ENCODE peak calls at places on chromosomes 4 and X, in seven cellular contexts. U is H9, D is IMR-90, C is neuronal stem cell, W is H1, F is mesenchymal stem cell, X is trophoblast cell. B is an unnamed sample.

GRCh38 chr4:152663203-152664066 is 16.4 kb downstream of the TMEM154 start:
- DNase-seq in W (no peak), X (no peak), C (no peak), U (no peak), F (peak), D (no peak), B (no peak)

GRCh38 chr4:120517966-120518365 is 404.6 kb downstream of the PRDM5 start:
- DNase-seq in X (peak), W (no peak), F (peak), C (no peak), U (peak), D (peak), B (peak)

GRCh38 chr4:38663021-38663800 is 788 bp upstream of the KLF3 start:
- DNase-seq in U (peak), X (no peak), F (no peak), C (peak), W (peak), D (no peak), B (peak)

GRCh38 chr4:26073886-26074560 is 160.0 kb downstream of the SMIM20 start:
- DNase-seq in D (no peak), W (no peak), F (no peak), X (no peak), U (no peak), C (no peak), B (no peak)

GRCh38 chrX:147377728-147378127 is 534.0 kb upstream of the FMR1 start:
- DNase-seq in C (no peak), U (no peak), W (no peak), D (no peak), F (no peak), X (no peak), B (no peak)

GRCh38 chr4:153521467-153521866 is 55.3 kb downstream of the TMEM131L start:
- DNase-seq in W (no peak), F (no peak), C (no peak), U (no peak), X (no peak), D (no peak), B (no peak)

GRCh38 chrX:72243472-72243871 is 4.6 kb upstream of the ERCC6L start:
- DNase-seq in X (no peak), D (peak), F (peak), W (no peak), C (no peak), U (no peak), B (no peak)

GRCh38 chr4:970046-970745 is 3.2 kb downstream of the DGKQ start:
- DNase-seq in U (no peak), D (no peak), C (no peak), X (no peak), F (no peak), W (no peak), B (peak)

GRCh38 chr4:7295917-7296660 is 103.8 kb downstream of the SORCS2 start:
- DNase-seq in U (no peak), X (no peak), D (peak), C (no peak), F (peak), W (peak), B (no peak)

GRCh38 chr4:124943938-124944337 is 231.4 kb upstream of the ANKRD50 start:
- DNase-seq in X (no peak), D (no peak), C (no peak), U (no peak), F (no peak), W (no peak), B (peak)

GRCh38 chrX:87900320-87900908 is 382.8 kb downstream of the KLHL4 start:
- DNase-seq in F (peak), C (no peak), D (no peak), W (no peak), U (no peak), X (peak), B (no peak)

GRCh38 chrX:35890699-35891098 is 28.8 kb upstream of the CFAP47 start:
- DNase-seq in C (peak), F (peak), D (peak), U (peak), W (peak), X (peak), B (peak)

GRCh38 chr4:140653718-140654515 is 85.2 kb upstream of the UCP1 start:
- DNase-seq in D (peak), U (no peak), X (no peak), C (peak), F (peak), W (peak), B (peak)

GRCh38 chr4:75495489-75495888 is 18.7 kb downstream of the RCHY1 start:
- DNase-seq in U (no peak), D (no peak), C (no peak), F (no peak), W (no peak), X (no peak), B (no peak)

GRCh38 chr4:41360911-41361830 is 104.4 kb downstream of the UCHL1 start:
- DNase-seq in D (no peak), X (no peak), F (peak), C (no peak), W (peak), U (peak), B (peak)

GRCh38 chr4:7651461-7651921 is 216.8 kb upstream of the PSAPL1 start:
- DNase-seq in C (no peak), D (peak), F (peak), U (peak), X (no peak), W (no peak), B (peak)

GRCh38 chrX:8738588-8739189 is 6.8 kb upstream of the ANOS1 start:
- DNase-seq in W (no peak), X (peak), D (peak), F (peak), C (no peak), U (no peak), B (peak)

GRCh38 chr4:5003918-5004317 is 15.3 kb downstream of the CYTL1 start:
- DNase-seq in X (no peak), C (no peak), D (no peak), W (no peak), F (no peak), U (peak), B (no peak)

GRCh38 chr4:179766938-179767337 is 2324.7 kb upstream of the AGA start:
- DNase-seq in W (no peak), D (peak), C (no peak), U (no peak), F (no peak), X (no peak), B (peak)

GRCh38 chrX:2705036-2705435 is 13.9 kb downstream of the CD99 start:
- DNase-seq in C (no peak), F (peak), D (no peak), U (no peak), X (no peak), W (no peak), B (no peak)

GRCh38 chr4:158891256-158891655 is 122.4 kb downstream of the FNIP2 start:
- DNase-seq in F (no peak), X (no peak), U (no peak), W (no peak), C (no peak), D (no peak), B (no peak)

GRCh38 chrX:41265615-41266014 is 68.3 kb upstream of the DDX3X start:
- DNase-seq in D (peak), X (peak), C (no peak), W (no peak), F (no peak), U (no peak), B (no peak)

GRCh38 chrX:101482296-101482695 is 3.0 kb upstream of the ARMCX4 start:
- DNase-seq in F (peak), C (no peak), U (no peak), W (no peak), D (peak), X (no peak), B (no peak)

GRCh38 chr4:110671679-110672078 is 48.8 kb upstream of the PITX2 start:
- DNase-seq in F (no peak), U (no peak), X (no peak), W (no peak), C (no peak), D (no peak), B (no peak)

GRCh38 chrX:39220952-39221351 is 419.7 kb downstream of the MID1IP1 start:
- DNase-seq in D (no peak), X (no peak), F (no peak), W (no peak), U (no peak), C (no peak), B (no peak)

GRCh38 chrX:39226307-39226706 is 425.0 kb downstream of the MID1IP1 start:
- DNase-seq in X (no peak), D (no peak), F (no peak), U (no peak), W (no peak), C (no peak), B (no peak)

GRCh38 chrX:39222361-39223113 is 421.3 kb downstream of the MID1IP1 start:
- DNase-seq in D (no peak), F (no peak), U (no peak), W (no peak), C (no peak), X (no peak), B (peak)
- H2AK5ac ChIP-seq in D (no peak), F (no peak), U (no peak), W (no peak), C (no peak), X (no peak), B (no peak)

DNA sequence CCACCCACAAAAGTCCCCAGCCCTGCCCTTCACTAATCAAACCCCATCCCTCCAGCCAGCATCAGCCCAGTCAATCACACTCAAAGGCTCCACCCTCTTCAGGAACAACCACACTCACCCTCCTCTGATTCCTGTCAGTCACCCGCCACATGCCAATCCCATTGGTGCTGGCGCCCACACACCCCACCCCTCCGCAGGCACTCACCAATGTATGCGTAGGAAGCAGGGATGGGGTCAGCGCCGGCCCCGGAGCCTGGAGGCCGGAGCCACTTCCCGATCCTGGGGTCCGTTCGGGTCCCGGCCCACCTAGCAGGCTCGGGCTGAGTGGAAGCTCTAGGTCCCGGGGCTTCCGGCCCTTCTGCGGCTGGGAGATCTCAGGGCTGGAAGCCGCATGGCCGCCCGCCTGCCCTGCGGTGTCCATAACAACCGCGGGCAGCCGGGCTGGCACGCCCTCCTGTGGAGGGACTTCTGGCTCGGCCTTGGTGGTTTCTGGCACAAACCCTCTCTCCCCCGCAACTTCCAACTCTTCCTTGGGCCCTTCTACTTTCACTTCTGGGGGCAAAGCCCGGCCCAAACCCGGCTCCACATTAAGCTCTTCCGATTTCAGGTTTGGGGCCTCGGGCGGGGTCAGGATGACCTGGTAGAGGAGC is 7.9 kb upstream of the CFP start:
- DNase-seq in U (peak), D (no peak), C (no peak), X (no peak), F (no peak), W (no peak), B (peak)
- H3K9ac ChIP-seq in U (no peak), D (no peak), C (no peak), X (no peak), F (no peak), W (no peak), B (no peak)

DNA sequence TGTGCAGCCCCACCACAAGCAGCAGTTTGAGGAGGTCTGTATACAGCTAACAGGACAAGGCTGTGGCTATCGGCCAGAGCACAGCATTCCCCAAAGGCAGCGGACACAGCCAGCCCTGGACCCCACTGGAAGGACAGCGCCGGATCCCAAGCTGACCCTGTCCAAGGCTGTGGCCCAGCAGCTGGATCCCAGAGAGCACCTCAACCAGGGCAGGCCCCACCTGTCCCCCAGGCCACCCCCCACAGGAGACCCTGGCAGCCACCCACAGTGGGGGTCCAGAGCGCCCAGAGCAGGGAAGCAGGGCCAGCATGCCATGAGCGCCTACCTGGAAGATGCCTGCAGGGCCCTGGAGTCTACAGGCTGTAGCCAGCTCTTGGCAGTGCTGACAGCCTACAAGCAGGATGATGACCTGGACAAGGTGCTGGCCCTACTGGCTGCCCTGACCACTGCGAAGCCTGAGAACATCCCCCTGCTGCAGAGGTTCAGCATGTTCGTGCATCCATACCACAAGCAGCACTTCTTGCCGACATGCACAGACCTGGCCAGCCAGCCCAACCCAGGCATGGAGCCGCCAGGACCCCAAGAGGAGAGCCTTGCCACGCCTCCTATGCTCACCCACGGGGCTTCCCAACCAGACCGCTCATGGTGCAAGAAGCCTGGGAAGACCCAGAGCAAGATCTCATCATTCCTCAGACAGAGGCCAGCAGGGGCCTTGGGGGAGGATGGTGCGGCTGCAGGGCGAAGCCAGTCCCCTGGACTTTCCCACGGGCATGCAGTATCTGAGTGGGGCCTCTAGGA is 62.0 kb downstream of the ALPK1 start:
- DNase-seq in D (no peak), W (no peak), C (no peak), U (peak), X (no peak), F (no peak), B (no peak)
- H4K8ac ChIP-seq in D (no peak), W (no peak), C (peak), U (no peak), X (no peak), F (no peak), B (no peak)

GRCh38 chr4:126414741-126415140 is 1100.0 kb downstream of the FAT4 start:
- DNase-seq in X (no peak), U (no peak), F (no peak), D (no peak), C (no peak), W (no peak), B (no peak)
- H2AK5ac ChIP-seq in X (no peak), U (no peak), F (no peak), D (no peak), C (no peak), W (no peak), B (no peak)

DNA sequence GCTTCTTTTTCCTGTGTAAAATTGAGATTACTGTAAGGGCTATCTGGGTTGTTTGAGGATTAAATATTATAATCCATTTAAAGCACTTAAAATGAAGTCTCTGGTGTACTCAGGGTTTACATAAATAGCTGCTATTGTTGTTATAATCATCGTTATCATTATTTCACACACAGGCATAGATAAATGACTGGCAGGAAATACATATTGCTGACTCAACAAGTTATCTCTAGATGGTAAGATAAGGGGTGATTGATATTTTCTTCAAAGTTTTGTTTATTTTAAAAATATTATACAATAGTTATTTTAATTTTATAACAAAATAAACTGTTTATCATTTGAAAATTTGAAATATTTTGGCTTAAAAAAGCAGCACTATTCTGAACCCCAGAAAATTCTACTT is 134.3 kb upstream of the DCAF12L2 start:
- DNase-seq in F (no peak), C (no peak), D (no peak), W (no peak), U (no peak), X (no peak), B (no peak)
- H3K9ac ChIP-seq in F (no peak), C (no peak), D (no peak), W (no peak), U (no peak), X (no peak), B (no peak)